ENCODE peak calls at places on chromosomes 11 and 22, in ten cellular contexts. R is fibroblast of pulmonary artery; U is naive B cell; L is stimulated activated CD8-positive, alpha-beta memory T cell treated with anti-CD3 and anti-CD28 coated beads, Interleukin-15, amount 100 ng/mL, for 48 hours; Q is EL; G is fibroblast of the aortic adventitia; I is body of pancreas; Y is Right ventricle myocardium superior; W is B cell; V is frontal cortex. T is an unnamed sample.

GRCh38 chr11:69641681-69642548 is 959 bp downstream of the CCND1 start:
- DNase-seq in R (peak; percentile 33), U (no peak), L (no peak), Q (no peak), G (peak; percentile 51), I (no peak), Y (no peak), W (no peak), V (no peak), T (no peak)

GRCh38 chr22:22479999-22480532 is 28.5 kb downstream of the ZNF280B start:
- DNase-seq in R (no peak), U (no peak), L (no peak), Q (peak; percentile 5), G (peak; percentile 14), I (no peak), Y (no peak), W (no peak), V (no peak), T (no peak)

GRCh38 chr11:119206512-119207299 is 567 bp downstream of the CBL start:
- DNase-seq in R (no peak), U (peak; percentile 16), L (peak; percentile 43), Q (peak; percentile 41), G (no peak), I (peak; percentile 32), Y (peak; percentile 71), W (peak; percentile 50), V (peak; percentile 48), T (no peak)

GRCh38 chr11:70603756-70604211 is 205.5 kb downstream of the CTTN start:
- DNase-seq in R (no peak), U (no peak), L (no peak), Q (no peak), G (no peak), I (no peak), Y (no peak), W (no peak), V (no peak), T (no peak)

GRCh38 chr11:131037873-131038272 is 121.6 kb upstream of the SNX19 start:
- DNase-seq in R (no peak), U (no peak), L (no peak), Q (no peak), G (no peak), I (no peak), Y (no peak), W (no peak), V (no peak), T (no peak)

GRCh38 chr22:20085651-20086050 is 5.6 kb downstream of the DGCR8 start:
- DNase-seq in R (no peak), U (no peak), L (no peak), Q (no peak), G (no peak), I (no peak), Y (peak; percentile 10), W (no peak), V (no peak), T (no peak)

GRCh38 chr11:2420502-2421225 is 20.1 kb downstream of the TSSC4 start:
- DNase-seq in R (peak; percentile 74), U (peak; percentile 70), L (peak; percentile 45), Q (peak; percentile 67), G (peak; percentile 69), I (peak; percentile 80), Y (peak; percentile 83), W (peak; percentile 66), V (peak; percentile 93), T (peak; percentile 41)

GRCh38 chr11:2904153-2905052 is 18.8 kb upstream of the CDKN1C start:
- DNase-seq in R (no peak), U (no peak), L (no peak), Q (no peak), G (peak; percentile 28), I (no peak), Y (no peak), W (no peak), V (no peak), T (no peak)

GRCh38 chr11:90594658-90595057 is 371.8 kb upstream of the CHORDC1 start:
- DNase-seq in R (no peak), U (no peak), L (no peak), Q (no peak), G (no peak), I (no peak), Y (no peak), W (no peak), V (no peak), T (no peak)